ENCODE peak calls at places on chromosomes 12 and 14, in seven cellular contexts. H is mucosa of descending colon; Q is germinal center; A is SW 1271; R is stimulated activated CD4-positive, alpha-beta T cell treated with anti-CD3 and anti-CD28 coated beads, Interleukin-4, amount 100 ng/mL, for 48 hours; U is hippocampal formation; P is ureter. M is an unnamed sample.

GRCh38 chr12:87930652-87931051 is 98.5 kb downstream of the C12orf50 start:
- DNase-seq in Q (no peak), P (no peak), R (no peak), U (no peak), A (no peak), H (no peak), M (no peak)

GRCh38 chr12:17971850-17972249 is 118.1 kb downstream of the RERGL start:
- DNase-seq in R (no peak), Q (no peak), U (no peak), H (no peak), A (no peak), P (no peak), M (no peak)

GRCh38 chr14:99156026-99156425 is 116.0 kb downstream of the BCL11B start:
- DNase-seq in H (no peak), U (no peak), R (no peak), P (no peak), Q (no peak), A (no peak), M (no peak)

GRCh38 chr14:65006251-65006721 is 19.6 kb downstream of the FNTB start:
- DNase-seq in A (no peak), Q (no peak), U (no peak), P (no peak), R (no peak), H (no peak), M (no peak)

GRCh38 chr14:99726538-99727095 is 42.5 kb downstream of the CYP46A1 start:
- DNase-seq in A (no peak), P (peak), R (no peak), Q (no peak), H (no peak), U (no peak), M (no peak)

GRCh38 chr12:52180971-52181628 is 10.7 kb downstream of the KRT80 start:
- DNase-seq in R (no peak), A (no peak), P (no peak), Q (no peak), H (no peak), U (no peak), M (no peak)

GRCh38 chr12:131121705-131122405 is 168.1 kb downstream of the ADGRD1 start:
- DNase-seq in U (no peak), R (no peak), H (no peak), A (no peak), Q (no peak), P (no peak), M (no peak)

GRCh38 chr12:40015360-40015759 is 90.5 kb downstream of the SLC2A13 start:
- DNase-seq in H (no peak), A (peak), P (no peak), U (no peak), R (no peak), Q (no peak), M (no peak)

GRCh38 chr12:78062781-78063180 is 232.1 kb downstream of the NAV3 start:
- DNase-seq in P (no peak), A (no peak), U (no peak), R (no peak), Q (no peak), H (no peak), M (no peak)

GRCh38 chr12:18221726-18222125 is 39.6 kb upstream of the PIK3C2G start:
- DNase-seq in R (no peak), Q (no peak), U (no peak), A (no peak), P (no peak), H (no peak), M (no peak)

GRCh38 chr14:105064721-105065143 is 498 bp downstream of the GPR132 start:
- DNase-seq in Q (no peak), A (no peak), H (no peak), P (no peak), U (no peak), R (no peak), M (no peak)

GRCh38 chr12:19277707-19278106 is 148.2 kb downstream of the PLEKHA5 start:
- DNase-seq in R (no peak), Q (no peak), U (no peak), A (no peak), H (no peak), P (no peak), M (no peak)

GRCh38 chr12:6038160-6038559 is 86.3 kb downstream of the VWF start:
- DNase-seq in R (peak), U (no peak), P (no peak), H (peak), A (peak), Q (peak), M (no peak)

GRCh38 chr14:74531467-74531866 is 37.9 kb downstream of the ISCA2 start:
- DNase-seq in Q (no peak), U (no peak), P (no peak), R (peak), H (peak), A (no peak), M (no peak)

GRCh38 chr14:65412189-65412846 is at the start of gene FUT8:
- DNase-seq in U (peak), H (peak), R (peak), Q (peak), P (peak), A (peak), M (peak)

GRCh38 chr14:91048256-91048655 is 12.2 kb downstream of the RPS6KA5 start:
- DNase-seq in P (no peak), U (no peak), Q (no peak), A (no peak), H (no peak), R (no peak), M (no peak)

GRCh38 chr12:124047045-124047566 is 74.1 kb downstream of the ZNF664 start:
- DNase-seq in U (no peak), R (no peak), H (no peak), P (no peak), A (no peak), Q (no peak), M (no peak)

GRCh38 chr14:54776361-54777001 is 126.1 kb downstream of the GCH1 start:
- DNase-seq in U (peak), P (no peak), R (peak), Q (peak), H (peak), A (no peak), M (peak)

GRCh38 chr12:73798523-73798922 is 739.1 kb upstream of the ATXN7L3B start:
- DNase-seq in R (no peak), A (no peak), Q (no peak), H (no peak), P (no peak), U (no peak), M (no peak)

GRCh38 chr14:93888995-93889394 is 38.1 kb upstream of the FAM181A start:
- DNase-seq in A (no peak), Q (no peak), R (no peak), H (no peak), P (no peak), U (no peak), M (no peak)

GRCh38 chr14:27002179-27002578 is 404.3 kb upstream of the NOVA1 start:
- DNase-seq in H (no peak), P (no peak), Q (no peak), A (no peak), R (no peak), U (no peak), M (no peak)

GRCh38 chr14:31206536-31207286 is 882 bp downstream of the HECTD1 start:
- DNase-seq in P (peak), Q (peak), U (peak), R (peak), A (peak), H (peak), M (peak)

GRCh38 chr14:22579218-22579617 is 9.8 kb downstream of the DAD1 start:
- DNase-seq in R (no peak), A (no peak), Q (no peak), U (no peak), H (no peak), P (no peak), M (no peak)

GRCh38 chr12:2233034-2233433 is 180.2 kb downstream of the CACNA1C start:
- DNase-seq in R (no peak), P (no peak), H (no peak), A (no peak), Q (no peak), U (no peak), M (no peak)

GRCh38 chr12:122982963-122983788 is 2.7 kb downstream of the ARL6IP4 start:
- DNase-seq in H (no peak), Q (no peak), U (no peak), P (no peak), R (no peak), A (no peak), M (no peak)

GRCh38 chr12:105977256-105978051 is 161.3 kb downstream of the NUAK1 start:
- DNase-seq in R (no peak), P (no peak), U (no peak), H (no peak), A (no peak), Q (no peak), M (no peak)

GRCh38 chr12:25817166-25817565 is 141.3 kb upstream of the RASSF8 start:
- DNase-seq in P (no peak), Q (no peak), R (no peak), A (no peak), H (no peak), U (no peak), M (no peak)

GRCh38 chr12:108854055-108854452 is 3.3 kb downstream of the SSH1 start:
- DNase-seq in P (no peak), R (no peak), A (peak), Q (no peak), H (no peak), U (no peak), M (no peak)

GRCh38 chr12:124927325-124928094 is 13.1 kb upstream of the UBC start:
- DNase-seq in Q (peak), R (peak), A (no peak), U (no peak), H (peak), P (peak), M (peak)

GRCh38 chr12:59570134-59570533 is 25.7 kb upstream of the SLC16A7 start:
- DNase-seq in H (no peak), P (no peak), Q (no peak), U (no peak), R (no peak), A (no peak), M (no peak)

GRCh38 chr12:124545508-124546418 is 21.6 kb downstream of the NCOR2 start:
- DNase-seq in R (peak), Q (no peak), A (no peak), U (no peak), P (no peak), H (peak), M (no peak)

GRCh38 chr12:2322554-2323120 is 269.9 kb downstream of the CACNA1C start:
- DNase-seq in Q (no peak), R (no peak), P (no peak), H (no peak), A (no peak), U (no peak), M (no peak)

GRCh38 chr14:96192049-96192448 is 12.6 kb upstream of the BDKRB2 start:
- DNase-seq in A (no peak), R (no peak), U (no peak), P (no peak), Q (no peak), H (no peak), M (no peak)

GRCh38 chr12:65948320-65949008 is 124.2 kb downstream of the HMGA2 start:
- DNase-seq in H (peak), A (peak), P (no peak), R (no peak), Q (no peak), U (peak), M (no peak)

GRCh38 chr12:31120392-31121008 is 46.8 kb downstream of the DDX11 start:
- DNase-seq in Q (no peak), A (no peak), P (no peak), R (no peak), H (no peak), U (no peak), M (no peak)

GRCh38 chr14:74244115-74244514 is 4.9 kb downstream of the VSX2 start:
- DNase-seq in H (no peak), U (no peak), R (no peak), Q (no peak), A (no peak), P (no peak), M (no peak)

GRCh38 chr12:107126688-107127481 is 33.5 kb upstream of the CRY1 start:
- DNase-seq in A (peak), Q (no peak), P (no peak), H (no peak), R (no peak), U (no peak), M (no peak)

GRCh38 chr14:31787377-31787776 is 226.2 kb downstream of the NUBPL start:
- DNase-seq in R (no peak), Q (no peak), P (no peak), U (no peak), H (no peak), A (no peak), M (no peak)

GRCh38 chr12:104748790-104749189 is 209.3 kb downstream of the SLC41A2 start:
- DNase-seq in Q (no peak), P (no peak), U (no peak), R (no peak), H (no peak), A (no peak), M (no peak)

GRCh38 chr12:79997115-79997805 is 62.4 kb upstream of the PPP1R12A start:
- DNase-seq in P (no peak), A (no peak), H (no peak), R (no peak), U (no peak), Q (peak), M (no peak)

M was measured in T-cell.